ENCODE peak calls at places on chromosome 1, in six cellular contexts. One of them, this sample, is unnamed.

GRCh38 chr1:14522331-14523241 is 75.9 kb upstream of the KAZN start:
- DNase-seq in endodermal cell: peak
- DNase-seq in CD8-positive, alpha-beta T cell: no peak
- DNase-seq in psoas muscle: peak
- DNase-seq in epithelial cell of esophagus: peak
- DNase-seq in fibroblast of pulmonary artery: peak
- DNase-seq in this sample: no peak

GRCh38 chr1:114750780-114751179 is 7.0 kb downstream of the CSDE1 start:
- DNase-seq in endodermal cell: no peak
- DNase-seq in CD8-positive, alpha-beta T cell: no peak
- DNase-seq in psoas muscle: no peak
- DNase-seq in epithelial cell of esophagus: peak
- DNase-seq in fibroblast of pulmonary artery: no peak
- DNase-seq in this sample: no peak

GRCh38 chr1:116178837-116179236 is 67.6 kb downstream of the MAB21L3 start:
- DNase-seq in endodermal cell: no peak
- DNase-seq in CD8-positive, alpha-beta T cell: no peak
- DNase-seq in psoas muscle: no peak
- DNase-seq in epithelial cell of esophagus: no peak
- DNase-seq in fibroblast of pulmonary artery: no peak
- DNase-seq in this sample: no peak

GRCh38 chr1:29120955-29121485 is 2.7 kb downstream of the TMEM200B start:
- DNase-seq in endodermal cell: peak
- DNase-seq in CD8-positive, alpha-beta T cell: peak
- DNase-seq in psoas muscle: peak
- DNase-seq in epithelial cell of esophagus: peak
- DNase-seq in fibroblast of pulmonary artery: peak
- DNase-seq in this sample: peak

GRCh38 chr1:88731475-88731874 is 47.4 kb downstream of the PKN2 start:
- DNase-seq in endodermal cell: no peak
- DNase-seq in CD8-positive, alpha-beta T cell: no peak
- DNase-seq in psoas muscle: no peak
- DNase-seq in epithelial cell of esophagus: no peak
- DNase-seq in fibroblast of pulmonary artery: peak
- DNase-seq in this sample: no peak

GRCh38 chr1:52162947-52163346 is 21.1 kb downstream of the ZFYVE9 start:
- DNase-seq in endodermal cell: no peak
- DNase-seq in CD8-positive, alpha-beta T cell: no peak
- DNase-seq in psoas muscle: no peak
- DNase-seq in epithelial cell of esophagus: no peak
- DNase-seq in fibroblast of pulmonary artery: no peak
- DNase-seq in this sample: no peak

GRCh38 chr1:16175610-16176553 is 20.0 kb upstream of the EPHA2 start:
- DNase-seq in endodermal cell: peak
- DNase-seq in CD8-positive, alpha-beta T cell: no peak
- DNase-seq in psoas muscle: peak
- DNase-seq in epithelial cell of esophagus: peak
- DNase-seq in fibroblast of pulmonary artery: peak
- DNase-seq in this sample: no peak

GRCh38 chr1:40381268-40382109 is 8.0 kb downstream of the SMAP2 start:
- DNase-seq in endodermal cell: no peak
- DNase-seq in CD8-positive, alpha-beta T cell: no peak
- DNase-seq in psoas muscle: no peak
- DNase-seq in epithelial cell of esophagus: no peak
- DNase-seq in fibroblast of pulmonary artery: no peak
- DNase-seq in this sample: no peak

GRCh38 chr1:205933672-205934618 is 9.3 kb downstream of the SLC26A9 start:
- DNase-seq in endodermal cell: no peak
- DNase-seq in CD8-positive, alpha-beta T cell: no peak
- DNase-seq in psoas muscle: peak
- DNase-seq in epithelial cell of esophagus: peak
- DNase-seq in fibroblast of pulmonary artery: peak
- DNase-seq in this sample: no peak

GRCh38 chr1:162974810-162975209 is 94.4 kb upstream of the RGS4 start:
- DNase-seq in endodermal cell: no peak
- DNase-seq in CD8-positive, alpha-beta T cell: no peak
- DNase-seq in psoas muscle: no peak
- DNase-seq in epithelial cell of esophagus: no peak
- DNase-seq in fibroblast of pulmonary artery: no peak
- DNase-seq in this sample: no peak

GRCh38 chr1:19033516-19033840 is 77.0 kb upstream of the IFFO2 start:
- DNase-seq in endodermal cell: peak
- DNase-seq in CD8-positive, alpha-beta T cell: no peak
- DNase-seq in psoas muscle: no peak
- DNase-seq in epithelial cell of esophagus: peak
- DNase-seq in fibroblast of pulmonary artery: no peak
- DNase-seq in this sample: no peak

GRCh38 chr1:212700892-212701819 is 1.5 kb upstream of the BATF3 start:
- DNase-seq in endodermal cell: peak
- DNase-seq in CD8-positive, alpha-beta T cell: peak
- DNase-seq in psoas muscle: peak
- DNase-seq in epithelial cell of esophagus: peak
- DNase-seq in fibroblast of pulmonary artery: peak
- DNase-seq in this sample: peak

GRCh38 chr1:30756545-30757195 is 904 bp downstream of the LAPTM5 start:
- DNase-seq in endodermal cell: no peak
- DNase-seq in CD8-positive, alpha-beta T cell: peak
- DNase-seq in psoas muscle: peak
- DNase-seq in epithelial cell of esophagus: peak
- DNase-seq in fibroblast of pulmonary artery: peak
- DNase-seq in this sample: no peak

GRCh38 chr1:100358210-100358609 is 5.9 kb downstream of the CDC14A start:
- DNase-seq in endodermal cell: no peak
- DNase-seq in CD8-positive, alpha-beta T cell: no peak
- DNase-seq in psoas muscle: no peak
- DNase-seq in epithelial cell of esophagus: no peak
- DNase-seq in fibroblast of pulmonary artery: peak
- DNase-seq in this sample: no peak

GRCh38 chr1:17097125-17097524 is 22.1 kb downstream of the PADI2 start:
- DNase-seq in endodermal cell: no peak
- DNase-seq in CD8-positive, alpha-beta T cell: no peak
- DNase-seq in psoas muscle: no peak
- DNase-seq in epithelial cell of esophagus: no peak
- DNase-seq in fibroblast of pulmonary artery: no peak
- DNase-seq in this sample: no peak

GRCh38 chr1:9079980-9080703 is 10.7 kb upstream of the SLC2A5 start:
- DNase-seq in endodermal cell: no peak
- DNase-seq in CD8-positive, alpha-beta T cell: no peak
- DNase-seq in psoas muscle: no peak
- DNase-seq in epithelial cell of esophagus: no peak
- DNase-seq in fibroblast of pulmonary artery: no peak
- DNase-seq in this sample: no peak

GRCh38 chr1:36099681-36100341 is 11.1 kb downstream of the ADPRS start:
- DNase-seq in endodermal cell: peak
- DNase-seq in CD8-positive, alpha-beta T cell: peak
- DNase-seq in psoas muscle: peak
- DNase-seq in epithelial cell of esophagus: peak
- DNase-seq in fibroblast of pulmonary artery: peak
- DNase-seq in this sample: peak

GRCh38 chr1:149995927-149996326 is 14.6 kb downstream of the OTUD7B start:
- DNase-seq in endodermal cell: no peak
- DNase-seq in CD8-positive, alpha-beta T cell: no peak
- DNase-seq in psoas muscle: no peak
- DNase-seq in epithelial cell of esophagus: peak
- DNase-seq in fibroblast of pulmonary artery: peak
- DNase-seq in this sample: no peak
- TF ChIP-seq CTCF in endodermal cell: no peak
- TF ChIP-seq CTCF in CD8-positive, alpha-beta T cell: no peak
- TF ChIP-seq CTCF in psoas muscle: no peak
- TF ChIP-seq CTCF in epithelial cell of esophagus: no peak
- TF ChIP-seq CTCF in fibroblast of pulmonary artery: no peak
- TF ChIP-seq CTCF in this sample: no peak

GRCh38 chr1:179952181-179952580 is 2.4 kb upstream of the CEP350 start:
- DNase-seq in endodermal cell: no peak
- DNase-seq in CD8-positive, alpha-beta T cell: no peak
- DNase-seq in psoas muscle: no peak
- DNase-seq in epithelial cell of esophagus: no peak
- DNase-seq in fibroblast of pulmonary artery: no peak
- DNase-seq in this sample: no peak
- H3K4me3 ChIP-seq in endodermal cell: no peak
- H3K4me3 ChIP-seq in CD8-positive, alpha-beta T cell: no peak
- H3K4me3 ChIP-seq in psoas muscle: no peak
- H3K4me3 ChIP-seq in epithelial cell of esophagus: no peak
- H3K4me3 ChIP-seq in fibroblast of pulmonary artery: no peak
- H3K4me3 ChIP-seq in this sample: no peak

DNA sequence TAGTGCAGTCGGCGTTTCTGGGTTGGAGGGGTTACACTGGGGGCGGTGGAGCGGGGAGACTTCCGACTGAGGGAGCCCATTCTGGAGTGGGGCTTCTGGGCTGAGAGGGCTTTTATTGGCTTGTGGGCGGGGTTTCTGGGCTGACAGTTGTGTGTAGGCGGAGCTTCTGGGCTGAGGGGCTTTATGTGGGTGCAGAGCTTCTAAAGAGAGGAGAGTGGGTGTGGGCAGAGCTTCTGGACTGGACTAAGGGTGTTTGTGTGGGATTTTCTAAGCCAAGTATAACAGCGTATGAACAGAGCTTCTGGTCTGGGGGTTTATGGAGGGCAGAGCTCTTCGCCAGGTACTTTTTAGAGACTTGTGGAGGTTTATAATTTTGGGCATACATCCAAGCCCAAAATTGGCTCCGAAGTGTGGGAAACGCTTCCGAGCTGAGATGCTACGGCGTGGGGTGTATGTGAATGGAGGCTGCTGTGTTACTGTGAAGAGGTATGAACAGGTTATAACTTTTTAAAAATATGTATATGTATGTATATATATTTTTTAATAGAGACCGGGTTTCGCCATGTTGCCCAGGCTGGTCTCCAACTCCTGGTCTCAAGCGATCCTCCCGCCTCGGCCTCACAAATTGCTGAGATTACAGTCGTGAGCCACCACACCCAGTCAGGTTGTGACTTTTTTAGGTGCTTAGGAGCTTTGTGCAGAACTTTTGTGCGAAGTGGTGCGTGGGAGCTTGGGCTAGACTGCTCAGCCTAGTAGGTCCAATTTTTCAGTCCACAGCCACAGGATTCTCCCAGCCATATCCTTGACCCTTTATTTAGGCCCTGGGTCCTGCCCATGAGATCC is 869 bp downstream of the TMEM39B start:
- DNase-seq in endodermal cell: no peak
- DNase-seq in CD8-positive, alpha-beta T cell: no peak
- DNase-seq in psoas muscle: no peak
- DNase-seq in epithelial cell of esophagus: no peak
- DNase-seq in fibroblast of pulmonary artery: no peak
- DNase-seq in this sample: no peak
- TF ChIP-seq CTCF in endodermal cell: no peak
- TF ChIP-seq CTCF in CD8-positive, alpha-beta T cell: no peak
- TF ChIP-seq CTCF in psoas muscle: no peak
- TF ChIP-seq CTCF in epithelial cell of esophagus: peak
- TF ChIP-seq CTCF in fibroblast of pulmonary artery: peak
- TF ChIP-seq CTCF in this sample: no peak

DNA sequence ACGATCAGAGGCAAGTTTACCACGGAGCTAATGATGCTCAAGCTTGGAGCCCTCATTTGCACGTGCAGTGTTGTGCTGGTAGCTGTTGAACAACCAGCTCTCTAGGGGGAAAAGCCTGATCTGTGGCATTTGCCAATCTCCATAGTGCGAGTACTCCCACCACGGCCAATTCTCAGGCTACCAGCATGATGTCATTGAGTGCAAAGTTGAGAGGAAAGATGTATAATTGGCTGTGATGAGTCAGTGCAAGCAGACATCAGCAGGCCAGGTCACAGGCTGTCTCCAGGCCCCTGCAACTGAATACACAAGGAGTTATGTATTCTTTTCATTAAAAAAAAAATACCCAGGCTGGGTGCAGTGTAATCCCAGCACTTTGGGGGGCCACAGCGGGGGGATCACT is 233.1 kb upstream of the VAMP3 start:
- DNase-seq in endodermal cell: peak
- DNase-seq in CD8-positive, alpha-beta T cell: no peak
- DNase-seq in psoas muscle: peak
- DNase-seq in epithelial cell of esophagus: peak
- DNase-seq in fibroblast of pulmonary artery: peak
- DNase-seq in this sample: no peak
- H3K4me3 ChIP-seq in endodermal cell: no peak
- H3K4me3 ChIP-seq in CD8-positive, alpha-beta T cell: no peak
- H3K4me3 ChIP-seq in psoas muscle: no peak
- H3K4me3 ChIP-seq in epithelial cell of esophagus: no peak
- H3K4me3 ChIP-seq in fibroblast of pulmonary artery: no peak
- H3K4me3 ChIP-seq in this sample: no peak

GRCh38 chr1:155325596-155325893 is 4.9 kb downstream of the RUSC1 start:
- DNase-seq in endodermal cell: no peak
- DNase-seq in CD8-positive, alpha-beta T cell: no peak
- DNase-seq in psoas muscle: no peak
- DNase-seq in epithelial cell of esophagus: no peak
- DNase-seq in fibroblast of pulmonary artery: no peak
- DNase-seq in this sample: no peak

GRCh38 chr1:155323729-155324040 is 3.0 kb downstream of the RUSC1 start:
- DNase-seq in endodermal cell: peak
- DNase-seq in CD8-positive, alpha-beta T cell: peak
- DNase-seq in psoas muscle: peak
- DNase-seq in epithelial cell of esophagus: peak
- DNase-seq in fibroblast of pulmonary artery: peak
- DNase-seq in this sample: peak

GRCh38 chr1:155324041-155324716 is 3.5 kb downstream of the RUSC1 start:
- DNase-seq in endodermal cell: peak
- DNase-seq in CD8-positive, alpha-beta T cell: peak
- DNase-seq in psoas muscle: peak
- DNase-seq in epithelial cell of esophagus: peak
- DNase-seq in fibroblast of pulmonary artery: peak
- DNase-seq in this sample: peak

GRCh38 chr1:155326020-155326526 is 5.4 kb downstream of the RUSC1 start:
- DNase-seq in endodermal cell: no peak
- DNase-seq in CD8-positive, alpha-beta T cell: no peak
- DNase-seq in psoas muscle: no peak
- DNase-seq in epithelial cell of esophagus: no peak
- DNase-seq in fibroblast of pulmonary artery: no peak
- DNase-seq in this sample: no peak

GRCh38 chr1:155324717-155325595 is 4.3 kb downstream of the RUSC1 start:
- DNase-seq in endodermal cell: peak
- DNase-seq in CD8-positive, alpha-beta T cell: no peak
- DNase-seq in psoas muscle: peak
- DNase-seq in epithelial cell of esophagus: peak
- DNase-seq in fibroblast of pulmonary artery: peak
- DNase-seq in this sample: peak
- TF ChIP-seq CTCF in endodermal cell: peak
- TF ChIP-seq CTCF in CD8-positive, alpha-beta T cell: no peak
- TF ChIP-seq CTCF in psoas muscle: peak
- TF ChIP-seq CTCF in epithelial cell of esophagus: peak
- TF ChIP-seq CTCF in fibroblast of pulmonary artery: peak
- TF ChIP-seq CTCF in this sample: peak

This sample was measured in WERI-Rb-1.